ENCODE peak calls at places on chromosomes 1 and 21, in four cellular contexts. L is Right ventricle myocardium superior, X is skeletal muscle cell, Y is progenitor cell of endocrine pancreas. O is an unnamed sample.

GRCh38 chr1:95467036-95467435 is 233.0 kb downstream of the RWDD3 start:
- DNase-seq in L (no peak), Y (no peak), X (no peak), O (no peak)

GRCh38 chr1:168280577-168280976 is at the start of gene TBX19:
- DNase-seq in L (no peak), Y (no peak), X (no peak), O (no peak)

GRCh38 chr1:52469108-52469507 is 64.7 kb downstream of the PRPF38A start:
- DNase-seq in L (no peak), X (no peak), Y (no peak), O (no peak)

GRCh38 chr1:7388141-7388487 is 383.0 kb upstream of the VAMP3 start:
- DNase-seq in L (peak), Y (peak), X (no peak), O (peak)

GRCh38 chr1:71330991-71331390 is 250.2 kb upstream of the ZRANB2 start:
- DNase-seq in L (no peak), Y (no peak), X (no peak), O (no peak)

GRCh38 chr1:212291505-212292134 is 6.4 kb downstream of the PPP2R5A start:
- DNase-seq in L (no peak), X (no peak), Y (no peak), O (no peak)

GRCh38 chr1:227762231-227762911 is 27.1 kb downstream of the SNAP47 start:
- DNase-seq in L (peak), Y (peak), X (peak), O (peak)

GRCh38 chr1:94081566-94082344 is 39.2 kb downstream of the ABCA4 start:
- DNase-seq in X (peak), L (no peak), Y (no peak), O (no peak)

GRCh38 chr1:20540281-20540680 is 12.1 kb upstream of the FAM43B start:
- DNase-seq in L (no peak), X (no peak), Y (no peak), O (no peak)

GRCh38 chr1:221782461-221782860 is 40.6 kb upstream of the DUSP10 start:
- DNase-seq in X (no peak), L (no peak), Y (no peak), O (no peak)

GRCh38 chr1:231628207-231628876 is 1.8 kb downstream of the DISC1 start:
- DNase-seq in Y (no peak), L (no peak), X (no peak), O (no peak)

GRCh38 chr1:36212782-36213181 is 11.5 kb upstream of the THRAP3 start:
- DNase-seq in X (no peak), Y (no peak), L (no peak), O (no peak)

GRCh38 chr1:117664314-117664713 is 58.5 kb downstream of the TENT5C start:
- DNase-seq in L (no peak), Y (no peak), X (no peak), O (no peak)

GRCh38 chr1:212137854-212138253 is 102.3 kb downstream of the DTL start:
- DNase-seq in Y (no peak), L (no peak), X (no peak), O (no peak)

GRCh38 chr21:41677671-41678015 is 89.2 kb downstream of the RIPK4 start:
- DNase-seq in Y (no peak), L (no peak), X (no peak), O (no peak)

GRCh38 chr21:44378646-44379581 is 25.5 kb downstream of the TRPM2 start:
- DNase-seq in Y (no peak), L (no peak), X (no peak), O (peak)

GRCh38 chr1:224357626-224358124 is 996 bp downstream of the CNIH4 start:
- DNase-seq in L (no peak), X (no peak), Y (no peak), O (no peak)

GRCh38 chr1:201419241-201419640 is 2.3 kb downstream of the TNNI1 start:
- DNase-seq in Y (no peak), L (no peak), X (no peak), O (no peak)

GRCh38 chr21:27219068-27219467 is 252.2 kb upstream of the ADAMTS5 start:
- DNase-seq in L (no peak), Y (no peak), X (peak), O (no peak)

GRCh38 chr1:24149854-24150227 is 6.9 kb upstream of the IL22RA1 start:
- DNase-seq in L (no peak), X (no peak), Y (no peak), O (no peak)

GRCh38 chr1:21594495-21594894 is 74.7 kb downstream of the RAP1GAP start:
- DNase-seq in Y (no peak), L (no peak), X (no peak), O (no peak)

GRCh38 chr1:87284456-87285240 is 44.0 kb upstream of the LMO4 start:
- DNase-seq in Y (no peak), X (no peak), L (no peak), O (no peak)

GRCh38 chr1:201800246-201800645 is 28.7 kb upstream of the IPO9 start:
- DNase-seq in Y (no peak), L (no peak), X (no peak), O (no peak)

GRCh38 chr1:231044588-231044987 is 4.5 kb upstream of the FAM89A start:
- DNase-seq in X (no peak), L (no peak), Y (no peak), O (no peak)

GRCh38 chr1:212691561-212692071 is 8.0 kb downstream of the BATF3 start:
- DNase-seq in Y (no peak), X (no peak), L (no peak), O (no peak)

GRCh38 chr1:150212070-150212469 is 23.8 kb downstream of the ANP32E start:
- DNase-seq in X (no peak), L (no peak), Y (no peak), O (no peak)

GRCh38 chr21:41290106-41290799 is 26.3 kb upstream of the FAM3B start:
- DNase-seq in X (no peak), L (peak), Y (no peak), O (no peak)

GRCh38 chr1:183804382-183804781 is 538 bp upstream of the RGL1 start:
- DNase-seq in X (no peak), L (no peak), Y (no peak), O (no peak)

GRCh38 chr1:92989936-92990582 is 28.8 kb upstream of the DIPK1A start:
- DNase-seq in L (no peak), X (no peak), Y (no peak), O (no peak)

GRCh38 chr1:15994590-15995351 is 9.3 kb upstream of the SRARP start:
- DNase-seq in Y (no peak), X (no peak), L (peak), O (peak)

GRCh38 chr21:46172863-46173528 is 11.3 kb downstream of the SPATC1L start:
- DNase-seq in X (no peak), Y (no peak), L (peak), O (no peak)

GRCh38 chr1:53316742-53317650 is 10.9 kb downstream of the LRP8 start:
- DNase-seq in L (no peak), X (no peak), Y (no peak), O (no peak)

GRCh38 chr1:234488054-234488953 is 9.3 kb upstream of the TARBP1 start:
- DNase-seq in X (no peak), L (no peak), Y (no peak), O (no peak)

O was measured in upper lobe of left lung.